ENCODE peak calls at places on chromosomes 7 and 10, in nine cellular contexts. K, U, T, Q, Y, H, O, F and V are unnamed samples.

GRCh38 chr7:23473848-23474097 is 3.5 kb upstream of the IGF2BP3 start:
- DNase-seq in K (peak; percentile 61), U (no peak), T (no peak), Q (no peak), Y (no peak), H (no peak), O (no peak), F (no peak), V (no peak)

GRCh38 chr10:42960491-42961155 is 116.2 kb upstream of the RET start:
- DNase-seq in K (peak; percentile 7), U (peak; percentile 5), T (no peak), Q (peak; percentile 6), Y (no peak), H (no peak), O (peak; percentile 70), F (no peak), V (peak; percentile 13)

GRCh38 chr7:70951271-70951962 is 180.5 kb upstream of the GALNT17 start:
- DNase-seq in K (no peak), U (no peak), T (no peak), Q (no peak), Y (no peak), H (no peak), O (peak; percentile 32), F (no peak), V (no peak)

GRCh38 chr10:6200588-6201510 is 1.9 kb upstream of the PFKFB3 start:
- DNase-seq in K (peak; percentile 62), U (peak; percentile 71), T (peak; percentile 30), Q (peak; percentile 23), Y (peak; percentile 74), H (peak; percentile 40), O (peak; percentile 41), F (no peak), V (peak; percentile 58)

GRCh38 chr10:124279882-124280281 is 138.8 kb downstream of the OAT start:
- DNase-seq in K (no peak), U (no peak), T (no peak), Q (no peak), Y (no peak), H (no peak), O (no peak), F (no peak), V (no peak)

GRCh38 chr7:47239927-47240570 is 341.9 kb downstream of the TNS3 start:
- DNase-seq in K (no peak), U (peak; percentile 41), T (no peak), Q (peak; percentile 60), Y (no peak), H (peak; percentile 72), O (no peak), F (no peak), V (no peak)

GRCh38 chr10:124342136-124342820 is 76.4 kb downstream of the OAT start:
- DNase-seq in K (no peak), U (no peak), T (no peak), Q (no peak), Y (no peak), H (no peak), O (peak; percentile 12), F (no peak), V (no peak)

GRCh38 chr10:75180592-75180991 is 30.0 kb upstream of the VDAC2 start:
- DNase-seq in K (no peak), U (no peak), T (no peak), Q (peak; percentile 25), Y (no peak), H (no peak), O (no peak), F (no peak), V (no peak)

GRCh38 chr10:34200355-34200901 is 614.7 kb downstream of the PARD3 start:
- DNase-seq in K (peak; percentile 60), U (no peak), T (no peak), Q (peak; percentile 17), Y (no peak), H (no peak), O (no peak), F (no peak), V (no peak)

GRCh38 chr7:50369408-50370026 is 65.0 kb downstream of the IKZF1 start:
- DNase-seq in K (no peak), U (no peak), T (peak; percentile 70), Q (peak; percentile 32), Y (peak; percentile 43), H (no peak), O (peak; percentile 50), F (no peak), V (no peak)

GRCh38 chr10:110138197-110138812 is 69.1 kb upstream of the MXI1 start:
- DNase-seq in K (no peak), U (no peak), T (peak; percentile 60), Q (peak; percentile 71), Y (peak; percentile 65), H (no peak), O (no peak), F (no peak), V (no peak)

GRCh38 chr7:86768967-86769760 is 125.5 kb downstream of the GRM3 start:
- DNase-seq in K (no peak), U (no peak), T (no peak), Q (no peak), Y (no peak), H (no peak), O (no peak), F (no peak), V (no peak)

GRCh38 chr7:29412912-29413311 is 150.7 kb upstream of the PRR15 start:
- DNase-seq in K (no peak), U (no peak), T (no peak), Q (no peak), Y (no peak), H (no peak), O (no peak), F (peak; percentile 65), V (no peak)

GRCh38 chr7:135728136-135728669 is at the start of gene SLC13A4:
- DNase-seq in K (no peak), U (no peak), T (no peak), Q (no peak), Y (no peak), H (no peak), O (peak; percentile 87), F (no peak), V (no peak)

GRCh38 chr7:78435355-78435754 is 636.8 kb downstream of the PHTF2 start:
- DNase-seq in K (no peak), U (no peak), T (no peak), Q (peak; percentile 35), Y (no peak), H (no peak), O (no peak), F (no peak), V (no peak)

GRCh38 chr7:40077849-40078248 is 56.6 kb downstream of the MPLKIP start:
- DNase-seq in K (no peak), U (no peak), T (peak; percentile 67), Q (peak; percentile 25), Y (no peak), H (no peak), O (no peak), F (no peak), V (no peak)

GRCh38 chr7:7416031-7416968 is 119.4 kb downstream of the COL28A1 start:
- DNase-seq in K (no peak), U (no peak), T (peak; percentile 57), Q (no peak), Y (no peak), H (no peak), O (no peak), F (peak; percentile 14), V (no peak)

GRCh38 chr7:150910996-150911422 is 58.7 kb downstream of the AOC1 start:
- DNase-seq in K (no peak), U (no peak), T (peak; percentile 31), Q (no peak), Y (no peak), H (no peak), O (no peak), F (no peak), V (peak; percentile 38)

GRCh38 chr7:7770228-7770627 is 51.8 kb upstream of the RPA3 start:
- DNase-seq in K (no peak), U (no peak), T (no peak), Q (no peak), Y (no peak), H (no peak), O (no peak), F (no peak), V (no peak)

GRCh38 chr10:120475844-120476791 is 19.1 kb downstream of the PLPP4 start:
- DNase-seq in K (no peak), U (no peak), T (no peak), Q (no peak), Y (no peak), H (no peak), O (no peak), F (no peak), V (no peak)

GRCh38 chr7:69403169-69403568 is 195.1 kb upstream of the AUTS2 start:
- DNase-seq in K (peak; percentile 28), U (no peak), T (peak; percentile 13), Q (peak; percentile 16), Y (peak; percentile 58), H (no peak), O (peak; percentile 33), F (no peak), V (no peak)
- TF ChIP-seq CTCF in K (peak; percentile 6), U (no peak), T (no peak), Q (peak; percentile 6), Y (peak; percentile 31), H (no peak), O (peak; percentile 65), F (no peak), V (no peak)

GRCh38 chr10:351770-352318 is 216.6 kb downstream of the ZMYND11 start:
- DNase-seq in K (no peak), U (no peak), T (no peak), Q (no peak), Y (no peak), H (no peak), O (no peak), F (no peak), V (no peak)
- TF ChIP-seq CTCF in K (no peak), U (no peak), T (no peak), Q (no peak), Y (no peak), H (no peak), O (no peak), F (no peak), V (no peak)

DNA sequence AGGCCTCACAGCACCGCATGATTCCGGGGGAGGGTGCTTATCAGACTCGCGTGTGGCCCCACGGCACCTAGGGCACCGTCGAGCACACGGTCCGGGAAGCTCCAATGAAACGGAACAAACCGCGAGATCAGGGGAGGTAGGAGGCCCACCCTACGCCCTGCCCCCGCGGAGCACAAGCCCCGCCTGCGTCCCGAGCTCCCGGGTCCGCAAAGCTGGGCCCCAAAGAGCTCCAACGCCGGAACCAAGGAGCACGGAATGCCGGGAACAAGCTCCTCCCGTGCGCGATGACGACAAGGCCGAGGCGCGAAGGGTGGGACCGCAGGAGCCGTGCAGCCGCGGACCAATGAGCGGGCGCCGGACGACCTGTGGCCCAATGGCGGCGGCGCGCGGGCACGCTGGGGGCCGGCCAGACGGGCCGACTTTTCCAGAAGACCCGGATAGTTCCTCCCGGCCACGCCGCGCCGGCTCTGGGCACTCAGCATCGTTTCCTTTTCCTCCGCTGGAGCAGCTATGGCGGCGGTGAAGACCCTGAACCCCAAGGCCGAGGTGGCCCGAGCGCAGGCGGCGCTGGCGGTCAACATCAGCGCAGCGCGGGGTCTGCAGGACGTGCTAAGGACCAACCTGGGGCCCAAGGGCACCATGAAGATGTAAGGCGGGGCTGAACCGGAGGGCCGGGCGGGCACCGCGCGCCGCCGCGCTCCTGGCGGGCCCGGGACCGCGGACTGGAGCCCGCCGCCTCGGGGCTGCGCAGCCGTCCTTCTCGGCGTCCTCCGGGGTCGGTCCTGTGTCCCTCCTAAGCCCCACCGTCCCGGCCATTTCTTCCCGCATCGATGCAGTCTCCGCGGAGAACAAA is at the start of the genes CCT6A and PSPH:
- DNase-seq in K (peak; percentile 98), U (peak; percentile 96), T (peak; percentile 96), Q (peak; percentile 97), Y (peak; percentile 95), H (peak; percentile 97), O (peak; percentile 98), F (peak; percentile 92), V (peak; percentile 99)
- TF ChIP-seq CTCF in K (no peak), U (no peak), T (no peak), Q (no peak), Y (no peak), H (no peak), O (no peak), F (no peak), V (no peak)

GRCh38 chr10:117226813-117227451 is 14.0 kb upstream of the SLC18A2 start:
- DNase-seq in K (peak; percentile 36), U (no peak), T (peak; percentile 55), Q (peak; percentile 44), Y (peak; percentile 48), H (no peak), O (peak; percentile 71), F (no peak), V (no peak)
- TF ChIP-seq CTCF in K (no peak), U (no peak), T (peak; percentile 80), Q (peak; percentile 53), Y (peak; percentile 61), H (no peak), O (peak; percentile 84), F (peak; percentile 69), V (peak; percentile 47)